ENCODE peak calls at places on chromosomes 16 and 17, in five cellular contexts. Z, F, D, N and M are unnamed samples.

GRCh38 chr16:21684199-21684598 is 20.4 kb downstream of the OTOA start:
- DNase-seq in Z (peak), F (no peak), D (peak), N (peak), M (no peak)

GRCh38 chr17:75315541-75316243 is 26.5 kb upstream of the SLC25A19 start:
- DNase-seq in Z (peak), F (peak), D (no peak), N (peak), M (peak)

GRCh38 chr17:17924857-17925250 is 47.3 kb downstream of the TOM1L2 start:
- DNase-seq in Z (no peak), F (no peak), D (no peak), N (no peak), M (peak)

GRCh38 chr17:83007504-83008475 is 71.6 kb upstream of the METRNL start:
- DNase-seq in Z (no peak), F (no peak), D (no peak), N (no peak), M (no peak)

GRCh38 chr17:44097110-44097810 is 26.2 kb downstream of the HDAC5 start:
- DNase-seq in Z (no peak), F (peak), D (no peak), N (peak), M (peak)

GRCh38 chr17:3893003-3893719 is at the start of gene CAMKK1:
- DNase-seq in Z (peak), F (peak), D (peak), N (peak), M (peak)

GRCh38 chr17:60141111-60142018 is 8.4 kb upstream of the CA4 start:
- DNase-seq in Z (no peak), F (no peak), D (no peak), N (peak), M (peak)

GRCh38 chr16:81140930-81141780 is 45.0 kb upstream of the GCSH start:
- DNase-seq in Z (no peak), F (no peak), D (no peak), N (peak), M (no peak)

GRCh38 chr16:79600636-79601091 is at the start of gene MAF:
- DNase-seq in Z (peak), F (peak), D (peak), N (peak), M (peak)

GRCh38 chr17:76983431-76983830 is 115.2 kb downstream of the MGAT5B start:
- DNase-seq in Z (no peak), F (no peak), D (no peak), N (no peak), M (no peak)

GRCh38 chr17:49890077-49890821 is 42.4 kb upstream of the TAC4 start:
- DNase-seq in Z (no peak), F (no peak), D (no peak), N (no peak), M (no peak)

GRCh38 chr17:43713494-43714162 is 45.0 kb downstream of the SOST start:
- DNase-seq in Z (peak), F (no peak), D (no peak), N (peak), M (peak)

GRCh38 chr17:19629449-19629848 is 19.1 kb upstream of the ALDH3A2 start:
- DNase-seq in Z (no peak), F (no peak), D (no peak), N (no peak), M (no peak)

GRCh38 chr16:12975766-12976165 is 74.4 kb downstream of the SHISA9 start:
- DNase-seq in Z (no peak), F (no peak), D (no peak), N (no peak), M (no peak)

GRCh38 chr17:80879723-80880649 is 111.7 kb upstream of the CHMP6 start:
- DNase-seq in Z (no peak), F (no peak), D (no peak), N (no peak), M (no peak)